ENCODE peak calls at places on chromosomes 13 and 19, in five cellular contexts. W is NCI-H748 treated with DMSO at 0.1 percent for 48 hours, A is M059J, I is fibroblast of mammary gland, L is transverse colon. M is an unnamed sample.

GRCh38 chr19:41699968-41700323 is 8.5 kb upstream of the CEACAM5 start:
- DNase-seq in W (no peak), A (no peak), I (no peak), L (peak), M (peak)

GRCh38 chr13:40660270-40660669 is 6.2 kb downstream of the FOXO1 start:
- DNase-seq in W (no peak), A (no peak), I (no peak), L (no peak), M (no peak)

GRCh38 chr13:110237895-110238294 is 69.1 kb downstream of the COL4A1 start:
- DNase-seq in W (no peak), A (no peak), I (no peak), L (no peak), M (no peak)

GRCh38 chr13:46736568-46736967 is 60.4 kb downstream of the ESD start:
- DNase-seq in W (no peak), A (no peak), I (no peak), L (no peak), M (no peak)

GRCh38 chr13:107866666-107867623 is 348.4 kb downstream of the LIG4 start:
- DNase-seq in W (peak), A (no peak), I (peak), L (no peak), M (no peak)

GRCh38 chr19:6971366-6971765 is 49.9 kb downstream of the MBD3L2B start:
- DNase-seq in W (no peak), A (peak), I (no peak), L (no peak), M (no peak)

GRCh38 chr19:15452111-15453047 is 2.6 kb upstream of the WIZ start:
- DNase-seq in W (peak), A (peak), I (peak), L (peak), M (peak)

GRCh38 chr13:27353166-27353583 is 71.2 kb upstream of the GTF3A start:
- DNase-seq in W (no peak), A (peak), I (no peak), L (no peak), M (no peak)

GRCh38 chr19:48271531-48272151 is 1.8 kb downstream of the ZNF114 start:
- DNase-seq in W (peak), A (peak), I (peak), L (peak), M (peak)

GRCh38 chr13:23796546-23796945 is 92.7 kb downstream of the MIPEP start:
- DNase-seq in W (peak), A (peak), I (no peak), L (no peak), M (no peak)

GRCh38 chr13:103948477-103948876 is 882.3 kb upstream of the SLC10A2 start:
- DNase-seq in W (no peak), A (peak), I (no peak), L (no peak), M (no peak)

GRCh38 chr13:24851546-24851945 is 87.6 kb downstream of the RNF17 start:
- DNase-seq in W (no peak), A (no peak), I (peak), L (no peak), M (no peak)

GRCh38 chr19:7788933-7789323 is 25.9 kb downstream of the CLEC4M start:
- DNase-seq in W (no peak), A (no peak), I (no peak), L (no peak), M (no peak)

GRCh38 chr19:49502866-49503581 is 6.8 kb downstream of the RPS11 start:
- DNase-seq in W (peak), A (peak), I (peak), L (peak), M (no peak)

GRCh38 chr19:4044927-4045557 is 21.7 kb downstream of the ZBTB7A start:
- DNase-seq in W (no peak), A (no peak), I (no peak), L (no peak), M (peak)

GRCh38 chr19:39145180-39145953 is 19.8 kb downstream of the PAK4 start:
- DNase-seq in W (no peak), A (no peak), I (no peak), L (peak), M (peak)

GRCh38 chr19:18894254-18895037 is 1.5 kb downstream of the CERS1 start:
- DNase-seq in W (peak), A (peak), I (peak), L (no peak), M (no peak)

GRCh38 chr13:42708391-42708790 is 73.0 kb upstream of the FAM216B start:
- DNase-seq in W (no peak), A (no peak), I (no peak), L (no peak), M (no peak)

GRCh38 chr13:31172001-31172400 is 10.3 kb upstream of the HSPH1 start:
- DNase-seq in W (no peak), A (peak), I (peak), L (no peak), M (no peak)

GRCh38 chr13:71587193-71587592 is 279.8 kb downstream of the DACH1 start:
- DNase-seq in W (no peak), A (no peak), I (no peak), L (no peak), M (no peak)

GRCh38 chr19:58356236-58356970 is 3.1 kb upstream of the A1BG start:
- DNase-seq in W (no peak), A (no peak), I (peak), L (no peak), M (no peak)

GRCh38 chr13:24272452-24273161 is 36.8 kb upstream of the C1QTNF9 start:
- DNase-seq in W (no peak), A (no peak), I (no peak), L (no peak), M (peak)

GRCh38 chr13:99228737-99229691 is 28.4 kb downstream of the UBAC2 start:
- DNase-seq in W (no peak), A (peak), I (peak), L (no peak), M (no peak)